ENCODE peak calls at places on chromosomes 6 and 20, in four cellular contexts. I, U, M and K are unnamed samples.

GRCh38 chr6:110053395-110054240 is 75.5 kb downstream of the GPR6 start:
- DNase-seq in I (no peak), U (peak; percentile 29), M (peak; percentile 36), K (peak; percentile 36)

GRCh38 chr6:159915397-159915796 is 24.6 kb downstream of the MAS1 start:
- DNase-seq in I (no peak), U (no peak), M (no peak), K (no peak)

GRCh38 chr6:41359617-41360313 is 24.4 kb downstream of the NCR2 start:
- DNase-seq in I (peak; percentile 13), U (no peak), M (no peak), K (no peak)

GRCh38 chr20:54044156-54044555 is 26.2 kb downstream of the BCAS1 start:
- DNase-seq in I (no peak), U (no peak), M (no peak), K (no peak)

GRCh38 chr20:2701671-2702081 is 9.1 kb downstream of the EBF4 start:
- DNase-seq in I (peak; percentile 79), U (no peak), M (no peak), K (no peak)

GRCh38 chr20:7627734-7628663 is 312.3 kb downstream of the HAO1 start:
- DNase-seq in I (no peak), U (no peak), M (no peak), K (no peak)

GRCh38 chr6:7106215-7106751 is 1.5 kb upstream of the RREB1 start:
- DNase-seq in I (no peak), U (peak; percentile 42), M (peak; percentile 49), K (no peak)

GRCh38 chr6:20826378-20826777 is 292.1 kb downstream of the CDKAL1 start:
- DNase-seq in I (no peak), U (no peak), M (no peak), K (no peak)

GRCh38 chr6:73704260-73704659 is 8.3 kb downstream of the CD109 start:
- DNase-seq in I (no peak), U (no peak), M (peak; percentile 77), K (peak; percentile 83)

GRCh38 chr6:135189344-135189743 is 8.2 kb downstream of the MYB start:
- DNase-seq in I (no peak), U (no peak), M (no peak), K (no peak)

GRCh38 chr6:30612687-30613248 is 4.3 kb downstream of the PPP1R10 start:
- DNase-seq in I (no peak), U (no peak), M (no peak), K (no peak)

GRCh38 chr6:80143312-80143960 is 37.0 kb downstream of the BCKDHB start:
- DNase-seq in I (no peak), U (no peak), M (no peak), K (peak; percentile 41)

GRCh38 chr6:53710788-53711187 is 45.2 kb upstream of the KLHL31 start:
- DNase-seq in I (no peak), U (no peak), M (no peak), K (no peak)

GRCh38 chr6:168865-169455 is 123.3 kb upstream of the DUSP22 start:
- DNase-seq in I (no peak), U (peak; percentile 44), M (peak; percentile 59), K (peak; percentile 20)

GRCh38 chr6:52929321-52930164 is 20.0 kb upstream of the GSTA3 start:
- DNase-seq in I (no peak), U (no peak), M (peak; percentile 43), K (peak; percentile 76)

GRCh38 chr20:2102585-2103453 is 1.2 kb downstream of the STK35 start:
- DNase-seq in I (peak; percentile 80), U (peak; percentile 85), M (peak; percentile 87), K (peak; percentile 93)

GRCh38 chr20:32355417-32355841 is 2.7 kb upstream of the ASXL1 start:
- DNase-seq in I (no peak), U (no peak), M (peak; percentile 56), K (no peak)

GRCh38 chr6:143700684-143701342 is 23.0 kb downstream of the PHACTR2 start:
- DNase-seq in I (no peak), U (no peak), M (no peak), K (no peak)

GRCh38 chr6:26172496-26172958 is 85.3 kb downstream of the HFE start:
- DNase-seq in I (no peak), U (no peak), M (no peak), K (no peak)

GRCh38 chr6:131125431-131125830 is 9.8 kb upstream of the AKAP7 start:
- DNase-seq in I (no peak), U (no peak), M (no peak), K (no peak)

GRCh38 chr6:167819640-167820039 is 7.1 kb upstream of the AFDN start:
- DNase-seq in I (no peak), U (no peak), M (no peak), K (no peak)

GRCh38 chr6:44253307-44254101 is 3.8 kb downstream of the SLC35B2 start:
- DNase-seq in I (peak; percentile 82), U (no peak), M (peak; percentile 70), K (peak; percentile 53)

GRCh38 chr20:9884061-9884460 is 45.2 kb upstream of the PAK5 start:
- DNase-seq in I (no peak), U (no peak), M (no peak), K (no peak)

GRCh38 chr6:1024587-1024986 is 287.3 kb upstream of the FOXQ1 start:
- DNase-seq in I (no peak), U (no peak), M (peak; percentile 52), K (peak; percentile 15)

GRCh38 chr20:37600486-37600885 is 72.8 kb upstream of the BLCAP start:
- DNase-seq in I (no peak), U (no peak), M (no peak), K (no peak)

GRCh38 chr20:47531468-47531867 is 29.8 kb downstream of the NCOA3 start:
- DNase-seq in I (no peak), U (no peak), M (no peak), K (no peak)

GRCh38 chr6:48664850-48665249 is 553.9 kb upstream of the PTCHD4 start:
- DNase-seq in I (no peak), U (no peak), M (no peak), K (no peak)

GRCh38 chr6:22784611-22785010 is 215.2 kb downstream of the HDGFL1 start:
- DNase-seq in I (no peak), U (no peak), M (no peak), K (no peak)

GRCh38 chr20:24148372-24148771 is 159.8 kb upstream of the GGTLC1 start:
- DNase-seq in I (peak; percentile 14), U (no peak), M (no peak), K (no peak)

GRCh38 chr20:13028001-13028400 is 19.2 kb downstream of the SPTLC3 start:
- DNase-seq in I (no peak), U (no peak), M (no peak), K (no peak)

GRCh38 chr20:13031751-13032150 is 23.0 kb downstream of the SPTLC3 start:
- DNase-seq in I (no peak), U (no peak), M (no peak), K (no peak)

GRCh38 chr20:13034115-13034514 is 25.3 kb downstream of the SPTLC3 start:
- DNase-seq in I (no peak), U (no peak), M (no peak), K (no peak)

GRCh38 chr20:13028673-13029072 is 19.9 kb downstream of the SPTLC3 start:
- DNase-seq in I (no peak), U (no peak), M (no peak), K (no peak)

DNA sequence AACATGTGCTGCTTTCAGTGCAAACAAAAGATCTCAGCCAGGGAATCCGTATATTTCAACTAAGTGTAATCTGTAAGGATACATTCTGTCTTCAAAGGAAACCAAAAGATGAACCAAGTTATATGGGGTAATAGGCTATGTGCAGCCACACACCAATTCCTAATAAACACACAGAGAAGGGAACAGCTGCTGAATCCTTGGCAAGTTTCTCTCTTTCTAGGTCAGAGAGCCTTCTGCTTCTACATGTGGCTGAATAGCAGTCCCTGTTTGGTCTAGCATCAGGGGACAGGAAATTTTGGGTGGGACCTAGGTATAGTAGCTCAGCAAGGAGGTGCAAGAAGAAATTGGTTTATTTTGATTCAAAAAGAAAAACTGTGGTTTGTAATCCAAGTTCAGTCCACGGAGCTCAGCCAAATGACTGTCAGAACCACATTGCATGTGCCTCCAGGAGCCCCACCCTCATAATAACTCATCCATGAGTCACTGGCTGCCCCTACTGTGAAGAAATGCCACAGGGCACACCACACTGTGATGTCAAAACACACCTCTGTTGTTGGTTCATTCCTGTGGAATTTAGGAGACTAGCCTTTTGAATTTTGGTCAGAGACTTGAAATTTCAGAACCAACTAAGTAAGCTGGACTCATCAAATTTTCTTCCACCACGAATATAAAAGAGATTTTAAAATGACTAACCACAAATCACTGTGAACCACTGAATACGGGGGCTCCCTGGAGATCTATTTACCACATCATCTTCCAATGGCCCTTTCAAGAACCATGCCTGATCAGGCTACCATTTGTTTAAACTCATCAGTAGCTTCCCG is 21.1 kb downstream of the SPTLC3 start:
- DNase-seq in I (no peak), U (no peak), M (peak; percentile 80), K (peak; percentile 67)
- TF ChIP-seq KDM1A in I (no peak), U (no peak), M (no peak), K (no peak)

GRCh38 chr6:2732503-2733089 is 18.1 kb downstream of the MYLK4 start:
- DNase-seq in I (no peak), U (no peak), M (no peak), K (no peak)
- TF ChIP-seq KDM1A in I (no peak), U (no peak), M (no peak), K (no peak)

DNA sequence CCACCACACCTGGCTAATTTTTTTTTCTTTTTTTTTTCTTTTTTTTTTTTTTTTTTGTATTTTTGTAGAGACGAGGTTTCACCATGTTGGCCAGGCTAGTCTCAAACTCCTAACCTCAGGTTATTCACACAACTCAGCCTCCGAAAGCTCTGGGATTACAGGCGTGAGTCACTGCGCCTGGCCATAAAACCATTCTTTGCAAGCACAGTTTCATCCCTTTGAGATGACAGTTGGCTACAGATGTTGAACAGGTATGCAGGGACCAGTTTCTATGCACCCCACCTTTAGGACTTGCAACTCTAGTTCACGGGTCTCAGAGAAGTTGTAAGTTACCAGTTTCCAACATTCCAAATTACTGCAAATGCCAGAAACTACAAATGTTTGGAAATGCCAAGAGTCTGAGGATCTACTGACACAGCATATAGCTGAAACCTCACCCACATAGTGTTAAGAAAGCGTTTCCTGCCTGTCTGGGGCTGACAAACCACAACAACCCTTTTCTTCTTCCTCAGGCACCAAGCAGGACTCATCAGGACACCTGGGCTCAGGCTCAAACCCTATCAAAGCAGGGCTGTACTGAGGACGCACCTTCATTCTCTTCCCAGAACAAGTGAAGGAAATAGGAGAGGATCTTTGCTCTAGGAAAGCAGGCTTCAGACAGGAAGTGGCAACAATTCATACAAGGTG is 22.9 kb downstream of the ARHGAP18 start:
- DNase-seq in I (no peak), U (no peak), M (no peak), K (no peak)
- TF ChIP-seq KDM1A in I (no peak), U (no peak), M (no peak), K (no peak)

GRCh38 chr6:88177961-88178464 is 11.9 kb upstream of the CNR1 start:
- DNase-seq in I (no peak), U (no peak), M (peak; percentile 44), K (peak; percentile 56)
- TF ChIP-seq KDM1A in I (no peak), U (no peak), M (no peak), K (no peak)

GRCh38 chr6:137550527-137550926 is 56.3 kb upstream of the OLIG3 start:
- DNase-seq in I (peak; percentile 48), U (no peak), M (no peak), K (no peak)
- TF ChIP-seq KDM1A in I (no peak), U (no peak), M (no peak), K (no peak)

GRCh38 chr20:11895832-11896484 is 21.7 kb upstream of the BTBD3 start:
- DNase-seq in I (no peak), U (no peak), M (no peak), K (no peak)
- TF ChIP-seq KDM1A in I (no peak), U (no peak), M (no peak), K (no peak)